ENCODE peak calls at places on chromosomes 16 and 17, in five cellular contexts. G, F, A, M and Z are unnamed samples.

GRCh38 chr17:41695954-41696720 is 7.5 kb downstream of the EIF1 start:
- DNase-seq in G (no peak), F (no peak), A (peak), M (peak), Z (no peak)

GRCh38 chr16:89922477-89922883 is 662 bp upstream of the TUBB3 start:
- DNase-seq in G (no peak), F (peak), A (peak), M (peak), Z (no peak)

GRCh38 chr16:87648236-87648635 is 45.9 kb downstream of the JPH3 start:
- DNase-seq in G (no peak), F (no peak), A (no peak), M (no peak), Z (no peak)

GRCh38 chr17:75155191-75155601 is 884 bp upstream of the JPT1 start:
- DNase-seq in G (no peak), F (no peak), A (no peak), M (no peak), Z (peak)

GRCh38 chr16:69100046-69100765 is 5.2 kb upstream of the HAS3 start:
- DNase-seq in G (no peak), F (no peak), A (no peak), M (no peak), Z (no peak)

GRCh38 chr16:75282811-75283281 is 31.4 kb upstream of the BCAR1 start:
- DNase-seq in G (no peak), F (no peak), A (no peak), M (no peak), Z (no peak)

GRCh38 chr17:16432017-16432416 is 16.6 kb downstream of the TRPV2 start:
- DNase-seq in G (no peak), F (no peak), A (no peak), M (no peak), Z (no peak)

GRCh38 chr17:75695830-75696271 is 25.4 kb upstream of the ITGB4 start:
- DNase-seq in G (no peak), F (no peak), A (peak), M (no peak), Z (no peak)

GRCh38 chr17:77086433-77087010 is 54.2 kb upstream of the SEC14L1 start:
- DNase-seq in G (no peak), F (peak), A (peak), M (peak), Z (peak)

GRCh38 chr17:65558683-65559311 is 2.7 kb downstream of the AXIN2 start:
- DNase-seq in G (no peak), F (no peak), A (no peak), M (no peak), Z (no peak)

GRCh38 chr17:65183736-65184135 is 46.6 kb downstream of the RGS9 start:
- DNase-seq in G (no peak), F (no peak), A (no peak), M (no peak), Z (no peak)

GRCh38 chr17:50768348-50768761 is 1.0 kb upstream of the ANKRD40CL start:
- DNase-seq in G (no peak), F (no peak), A (peak), M (peak), Z (no peak)

GRCh38 chr16:66315210-66315825 is 51.2 kb upstream of the CDH5 start:
- DNase-seq in G (peak), F (peak), A (peak), M (peak), Z (no peak)

GRCh38 chr17:7029659-7030058 is 6.2 kb upstream of the SLC16A13 start:
- DNase-seq in G (no peak), F (no peak), A (peak), M (no peak), Z (no peak)

GRCh38 chr16:4114257-4115208 is 1.7 kb downstream of the ADCY9 start:
- DNase-seq in G (no peak), F (no peak), A (no peak), M (no peak), Z (no peak)

GRCh38 chr17:18176152-18176551 is 7.5 kb upstream of the ALKBH5 start:
- DNase-seq in G (no peak), F (peak), A (no peak), M (no peak), Z (no peak)

GRCh38 chr17:64682261-64683181 is 20.4 kb upstream of the SMURF2 start:
- DNase-seq in G (no peak), F (no peak), A (no peak), M (no peak), Z (no peak)

GRCh38 chr17:29291163-29291752 is 2.7 kb downstream of the NUFIP2 start:
- DNase-seq in G (peak), F (peak), A (no peak), M (peak), Z (no peak)

GRCh38 chr17:10792156-10792555 is 11.7 kb downstream of the TMEM238L start:
- DNase-seq in G (no peak), F (no peak), A (peak), M (no peak), Z (no peak)

GRCh38 chr16:56910654-56911539 is 21.0 kb upstream of the HERPUD1 start:
- DNase-seq in G (no peak), F (peak), A (peak), M (no peak), Z (no peak)

GRCh38 chr17:27572665-27573064 is 58.3 kb upstream of the LGALS9 start:
- DNase-seq in G (no peak), F (no peak), A (no peak), M (no peak), Z (no peak)

GRCh38 chr17:7711356-7711755 is 6.2 kb upstream of the DNAH2 start:
- DNase-seq in G (no peak), F (no peak), A (no peak), M (no peak), Z (no peak)

GRCh38 chr17:49353607-49354006 is 8.4 kb downstream of the ZNF652 start:
- DNase-seq in G (no peak), F (no peak), A (no peak), M (no peak), Z (no peak)

GRCh38 chr16:84454611-84455010 is 49.8 kb downstream of the MEAK7 start:
- DNase-seq in G (no peak), F (no peak), A (no peak), M (no peak), Z (peak)

GRCh38 chr16:73228649-73229048 is 180.7 kb upstream of the ZFHX3 start:
- DNase-seq in G (no peak), F (no peak), A (no peak), M (no peak), Z (no peak)

GRCh38 chr16:81637336-81638235 is 141.5 kb upstream of the PLCG2 start:
- DNase-seq in G (no peak), F (no peak), A (no peak), M (no peak), Z (no peak)

GRCh38 chr16:19116711-19117449 is 3.1 kb downstream of the ITPRIPL2 start:
- DNase-seq in G (no peak), F (no peak), A (no peak), M (no peak), Z (no peak)

GRCh38 chr17:47278561-47278960 is 24.9 kb downstream of the ITGB3 start:
- DNase-seq in G (no peak), F (no peak), A (no peak), M (no peak), Z (no peak)

GRCh38 chr17:47279062-47279801 is 25.6 kb downstream of the ITGB3 start:
- DNase-seq in G (peak), F (peak), A (peak), M (no peak), Z (peak)

GRCh38 chr17:47281246-47281645 is 27.6 kb downstream of the ITGB3 start:
- DNase-seq in G (no peak), F (no peak), A (no peak), M (no peak), Z (no peak)

GRCh38 chr17:47277921-47278320 is 24.3 kb downstream of the ITGB3 start:
- DNase-seq in G (no peak), F (no peak), A (no peak), M (no peak), Z (no peak)

GRCh38 chr17:47280072-47280811 is 26.6 kb downstream of the ITGB3 start:
- DNase-seq in G (no peak), F (no peak), A (no peak), M (no peak), Z (no peak)
- TF ChIP-seq EP300 in G (no peak), F (no peak), A (no peak), M (no peak), Z (no peak)

GRCh38 chr16:86575754-86576557 is 2.4 kb upstream of the FOXL1 start:
- DNase-seq in G (no peak), F (peak), A (peak), M (peak), Z (no peak)

GRCh38 chr16:86574646-86575045 is 3.7 kb upstream of the FOXL1 start:
- DNase-seq in G (no peak), F (no peak), A (no peak), M (no peak), Z (no peak)

GRCh38 chr16:86576591-86577313 is 1.6 kb upstream of the FOXL1 start:
- DNase-seq in G (no peak), F (no peak), A (no peak), M (no peak), Z (no peak)

GRCh38 chr16:86573646-86574508 is 4.5 kb upstream of the FOXL1 start:
- DNase-seq in G (no peak), F (no peak), A (no peak), M (no peak), Z (no peak)

DNA sequence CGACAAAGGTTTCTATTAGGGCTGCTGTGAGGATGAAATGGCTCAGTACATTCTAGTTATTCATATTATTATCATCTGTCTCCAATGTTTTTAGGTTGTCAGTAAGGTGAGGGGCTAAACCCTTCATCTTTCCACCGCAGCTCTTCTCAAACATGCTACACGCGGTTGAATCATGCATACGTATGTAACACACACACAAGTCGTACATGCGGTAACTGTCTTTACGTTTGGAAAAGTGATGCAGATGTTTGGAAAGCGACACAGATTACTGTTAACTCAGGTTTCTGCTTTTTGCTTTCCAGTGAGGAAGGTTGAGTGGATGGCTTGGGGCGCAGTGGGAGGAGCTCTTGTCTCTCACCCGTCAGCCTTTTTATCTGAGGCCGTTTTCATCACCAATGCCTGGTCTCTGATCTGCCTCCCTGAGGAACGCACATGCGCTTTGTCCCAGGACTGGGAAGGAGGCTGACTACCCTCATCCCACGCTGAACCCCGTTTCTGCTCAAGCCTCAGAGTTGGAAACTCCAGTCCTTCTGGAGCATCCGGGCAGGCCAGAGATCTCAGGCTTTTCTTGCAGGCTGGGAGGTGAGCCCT is 3.2 kb upstream of the FOXL1 start:
- DNase-seq in G (no peak), F (no peak), A (no peak), M (no peak), Z (peak)
- H3K4me3 ChIP-seq in G (no peak), F (peak), A (no peak), M (no peak), Z (peak)

GRCh38 chr17:82330322-82331239 is 3.0 kb downstream of the SECTM1 start:
- DNase-seq in G (no peak), F (no peak), A (peak), M (peak), Z (no peak)
- TF ChIP-seq EP300 in G (no peak), F (no peak), A (no peak), M (peak), Z (no peak)

GRCh38 chr17:33914120-33914519 is 341.0 kb upstream of the CCL2 start:
- DNase-seq in G (no peak), F (no peak), A (no peak), M (no peak), Z (no peak)
- H3K4me3 ChIP-seq in G (no peak), F (no peak), A (no peak), M (no peak), Z (no peak)

GRCh38 chr17:59331129-59331928 is at the start of gene YPEL2:
- DNase-seq in G (peak), F (peak), A (peak), M (peak), Z (peak)
- TF ChIP-seq EP300 in G (no peak), F (no peak), A (no peak), M (peak), Z (no peak)

GRCh38 chr17:39671651-39672521 is 3.6 kb downstream of the PNMT start:
- DNase-seq in G (no peak), F (no peak), A (peak), M (peak), Z (no peak)
- H3K4me3 ChIP-seq in G (no peak), F (no peak), A (no peak), M (peak), Z (no peak)